ENCODE peak calls at places on chromosomes 7 and 10, in five cellular contexts. One of them, this sample, is unnamed.

GRCh38 chr7:76515999-76516443 is 5.7 kb downstream of the UPK3B start:
- DNase-seq in A549: no peak
- DNase-seq in IMR-90: peak
- DNase-seq in K562: peak
- DNase-seq in HepG2: peak
- DNase-seq in this sample: no peak

GRCh38 chr7:38451840-38452239 is 178.4 kb upstream of the TARP start:
- DNase-seq in A549: peak
- DNase-seq in IMR-90: peak
- DNase-seq in K562: no peak
- DNase-seq in HepG2: peak
- DNase-seq in this sample: peak

GRCh38 chr10:78868861-78869260 is 199.9 kb upstream of the ZMIZ1 start:
- DNase-seq in A549: no peak
- DNase-seq in IMR-90: no peak
- DNase-seq in K562: no peak
- DNase-seq in HepG2: no peak
- DNase-seq in this sample: no peak

GRCh38 chr10:64463406-64463805 is 942.2 kb downstream of the REEP3 start:
- DNase-seq in A549: no peak
- DNase-seq in IMR-90: no peak
- DNase-seq in K562: no peak
- DNase-seq in HepG2: no peak
- DNase-seq in this sample: no peak

GRCh38 chr10:117762819-117763172 is 220.2 kb downstream of the EMX2 start:
- DNase-seq in A549: no peak
- DNase-seq in IMR-90: no peak
- DNase-seq in K562: no peak
- DNase-seq in HepG2: no peak
- DNase-seq in this sample: no peak

GRCh38 chr7:21580073-21580521 is 37.3 kb downstream of the DNAH11 start:
- DNase-seq in A549: no peak
- DNase-seq in IMR-90: peak
- DNase-seq in K562: no peak
- DNase-seq in HepG2: no peak
- DNase-seq in this sample: no peak

GRCh38 chr7:27165089-27165654 is at the start of gene HOXA9:
- DNase-seq in A549: no peak
- DNase-seq in IMR-90: peak
- DNase-seq in K562: no peak
- DNase-seq in HepG2: no peak
- DNase-seq in this sample: no peak

GRCh38 chr10:30219977-30220751 is 128.9 kb downstream of the MTPAP start:
- DNase-seq in A549: no peak
- DNase-seq in IMR-90: peak
- DNase-seq in K562: no peak
- DNase-seq in HepG2: peak
- DNase-seq in this sample: no peak

GRCh38 chr10:100510533-100511308 is 8.9 kb downstream of the SEC31B start:
- DNase-seq in A549: no peak
- DNase-seq in IMR-90: peak
- DNase-seq in K562: no peak
- DNase-seq in HepG2: no peak
- DNase-seq in this sample: no peak

GRCh38 chr7:127252736-127253288 is at the start of gene GRM8:
- DNase-seq in A549: peak
- DNase-seq in IMR-90: peak
- DNase-seq in K562: peak
- DNase-seq in HepG2: peak
- DNase-seq in this sample: peak

GRCh38 chr7:91946549-91946948 is 5.9 kb downstream of the AKAP9 start:
- DNase-seq in A549: no peak
- DNase-seq in IMR-90: no peak
- DNase-seq in K562: no peak
- DNase-seq in HepG2: no peak
- DNase-seq in this sample: no peak

GRCh38 chr10:73076361-73077183 is 20.1 kb downstream of the P4HA1 start:
- DNase-seq in A549: no peak
- DNase-seq in IMR-90: peak
- DNase-seq in K562: no peak
- DNase-seq in HepG2: no peak
- DNase-seq in this sample: no peak

GRCh38 chr10:121415017-121415416 is 183.2 kb downstream of the FGFR2 start:
- DNase-seq in A549: no peak
- DNase-seq in IMR-90: no peak
- DNase-seq in K562: no peak
- DNase-seq in HepG2: no peak
- DNase-seq in this sample: no peak

GRCh38 chr7:93515144-93515543 is 59.4 kb downstream of the CALCR start:
- DNase-seq in A549: no peak
- DNase-seq in IMR-90: no peak
- DNase-seq in K562: no peak
- DNase-seq in HepG2: no peak
- DNase-seq in this sample: no peak

GRCh38 chr7:76020031-76020714 is 25.8 kb upstream of the TMEM120A start:
- DNase-seq in A549: peak
- DNase-seq in IMR-90: peak
- DNase-seq in K562: peak
- DNase-seq in HepG2: peak
- DNase-seq in this sample: peak

GRCh38 chr7:81833401-81833800 is 63.6 kb upstream of the HGF start:
- DNase-seq in A549: no peak
- DNase-seq in IMR-90: peak
- DNase-seq in K562: no peak
- DNase-seq in HepG2: no peak
- DNase-seq in this sample: no peak

GRCh38 chr7:131293018-131293417 is 34.7 kb upstream of the MKLN1 start:
- DNase-seq in A549: no peak
- DNase-seq in IMR-90: peak
- DNase-seq in K562: no peak
- DNase-seq in HepG2: no peak
- DNase-seq in this sample: no peak
- TF ChIP-seq BHLHE40 in A549: no peak
- TF ChIP-seq BHLHE40 in IMR-90: no peak
- TF ChIP-seq BHLHE40 in K562: no peak
- TF ChIP-seq BHLHE40 in HepG2: no peak
- TF ChIP-seq BHLHE40 in this sample: no peak

GRCh38 chr10:32963102-32963501 is 5.1 kb upstream of the ITGB1 start:
- DNase-seq in A549: no peak
- DNase-seq in IMR-90: peak
- DNase-seq in K562: no peak
- DNase-seq in HepG2: no peak
- DNase-seq in this sample: no peak

GRCh38 chr10:32960022-32960421 is 2.0 kb upstream of the ITGB1 start:
- DNase-seq in A549: no peak
- DNase-seq in IMR-90: no peak
- DNase-seq in K562: no peak
- DNase-seq in HepG2: no peak
- DNase-seq in this sample: no peak

GRCh38 chr10:32961343-32961891 is 3.4 kb upstream of the ITGB1 start:
- DNase-seq in A549: no peak
- DNase-seq in IMR-90: no peak
- DNase-seq in K562: no peak
- DNase-seq in HepG2: no peak
- DNase-seq in this sample: no peak

GRCh38 chr10:32962541-32962940 is 4.5 kb upstream of the ITGB1 start:
- DNase-seq in A549: no peak
- DNase-seq in IMR-90: no peak
- DNase-seq in K562: no peak
- DNase-seq in HepG2: no peak
- DNase-seq in this sample: no peak

DNA sequence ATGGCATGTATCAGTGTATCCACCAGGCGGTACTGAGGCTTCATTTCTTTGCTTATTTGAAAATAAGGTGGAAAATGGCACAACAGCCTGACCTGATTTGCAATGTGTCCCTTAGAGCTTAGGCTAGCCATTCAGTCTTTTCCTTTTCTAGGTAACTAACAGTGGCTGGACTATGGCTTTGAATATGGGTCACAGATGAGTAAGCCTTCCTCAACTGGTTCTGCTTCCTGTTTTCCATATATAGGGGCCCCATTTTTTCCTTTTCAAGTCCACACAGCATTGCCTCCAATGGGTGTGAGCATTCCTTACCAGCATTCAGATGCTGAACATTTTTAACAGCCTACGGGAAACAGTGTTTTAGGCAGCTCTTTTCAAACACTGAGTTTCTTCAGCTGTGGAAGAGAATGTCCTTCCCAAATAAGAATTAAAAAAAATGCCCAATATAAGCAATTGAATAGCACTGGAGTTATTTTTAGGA is 3.9 kb upstream of the ITGB1 start:
- DNase-seq in A549: no peak
- DNase-seq in IMR-90: peak
- DNase-seq in K562: no peak
- DNase-seq in HepG2: peak
- DNase-seq in this sample: no peak
- TF ChIP-seq BHLHE40 in A549: no peak
- TF ChIP-seq BHLHE40 in IMR-90: no peak
- TF ChIP-seq BHLHE40 in K562: peak
- TF ChIP-seq BHLHE40 in HepG2: no peak
- TF ChIP-seq BHLHE40 in this sample: no peak

GRCh38 chr7:141666071-141666470 is 35.9 kb downstream of the DENND11 start:
- DNase-seq in A549: no peak
- DNase-seq in IMR-90: no peak
- DNase-seq in K562: no peak
- DNase-seq in HepG2: no peak
- DNase-seq in this sample: no peak
- TF ChIP-seq BHLHE40 in A549: no peak
- TF ChIP-seq BHLHE40 in IMR-90: no peak
- TF ChIP-seq BHLHE40 in K562: no peak
- TF ChIP-seq BHLHE40 in HepG2: no peak
- TF ChIP-seq BHLHE40 in this sample: no peak

GRCh38 chr7:104980440-104980839 is 33.6 kb upstream of the KMT2E start:
- DNase-seq in A549: no peak
- DNase-seq in IMR-90: no peak
- DNase-seq in K562: no peak
- DNase-seq in HepG2: no peak
- DNase-seq in this sample: no peak

GRCh38 chr7:104978460-104978859 is 35.5 kb upstream of the KMT2E start:
- DNase-seq in A549: no peak
- DNase-seq in IMR-90: no peak
- DNase-seq in K562: no peak
- DNase-seq in HepG2: no peak
- DNase-seq in this sample: no peak

GRCh38 chr7:104980969-104981670 is 32.9 kb upstream of the KMT2E start:
- DNase-seq in A549: peak
- DNase-seq in IMR-90: peak
- DNase-seq in K562: peak
- DNase-seq in HepG2: peak
- DNase-seq in this sample: peak

GRCh38 chr7:104976966-104977636 is 36.9 kb upstream of the KMT2E start:
- DNase-seq in A549: no peak
- DNase-seq in IMR-90: no peak
- DNase-seq in K562: no peak
- DNase-seq in HepG2: no peak
- DNase-seq in this sample: no peak

GRCh38 chr7:104979167-104979841 is 34.7 kb upstream of the KMT2E start:
- DNase-seq in A549: no peak
- DNase-seq in IMR-90: peak
- DNase-seq in K562: no peak
- DNase-seq in HepG2: no peak
- DNase-seq in this sample: peak
- TF ChIP-seq BHLHE40 in A549: no peak
- TF ChIP-seq BHLHE40 in IMR-90: no peak
- TF ChIP-seq BHLHE40 in K562: no peak
- TF ChIP-seq BHLHE40 in HepG2: no peak
- TF ChIP-seq BHLHE40 in this sample: no peak

GRCh38 chr10:95133997-95134396 is 60.0 kb upstream of the ACSM6 start:
- DNase-seq in A549: no peak
- DNase-seq in IMR-90: no peak
- DNase-seq in K562: no peak
- DNase-seq in HepG2: no peak
- DNase-seq in this sample: no peak
- TF ChIP-seq BHLHE40 in A549: no peak
- TF ChIP-seq BHLHE40 in IMR-90: no peak
- TF ChIP-seq BHLHE40 in K562: no peak
- TF ChIP-seq BHLHE40 in HepG2: no peak
- TF ChIP-seq BHLHE40 in this sample: no peak

DNA sequence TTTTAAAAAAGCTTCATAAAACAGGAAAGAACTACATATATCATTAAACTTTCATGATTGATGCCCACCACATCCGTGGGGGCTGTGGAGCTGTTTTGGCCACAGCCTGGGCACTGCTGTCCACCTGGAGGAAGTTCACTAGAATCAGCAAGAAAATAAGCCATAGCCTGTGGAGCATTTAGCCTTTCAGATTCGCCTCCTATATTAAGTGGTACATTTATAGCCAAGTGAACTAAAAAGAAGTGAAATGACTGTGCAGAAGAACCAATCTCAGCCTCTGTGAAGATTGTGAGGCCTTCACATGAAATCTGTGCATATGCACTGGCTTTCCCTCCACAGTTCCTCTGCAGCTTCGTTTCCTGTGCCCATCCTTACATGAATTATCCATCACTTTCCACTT is 23.5 kb downstream of the WNT16 start:
- DNase-seq in A549: no peak
- DNase-seq in IMR-90: no peak
- DNase-seq in K562: no peak
- DNase-seq in HepG2: no peak
- DNase-seq in this sample: no peak
- TF ChIP-seq BHLHE40 in A549: no peak
- TF ChIP-seq BHLHE40 in IMR-90: no peak
- TF ChIP-seq BHLHE40 in K562: no peak
- TF ChIP-seq BHLHE40 in HepG2: no peak
- TF ChIP-seq BHLHE40 in this sample: no peak

DNA sequence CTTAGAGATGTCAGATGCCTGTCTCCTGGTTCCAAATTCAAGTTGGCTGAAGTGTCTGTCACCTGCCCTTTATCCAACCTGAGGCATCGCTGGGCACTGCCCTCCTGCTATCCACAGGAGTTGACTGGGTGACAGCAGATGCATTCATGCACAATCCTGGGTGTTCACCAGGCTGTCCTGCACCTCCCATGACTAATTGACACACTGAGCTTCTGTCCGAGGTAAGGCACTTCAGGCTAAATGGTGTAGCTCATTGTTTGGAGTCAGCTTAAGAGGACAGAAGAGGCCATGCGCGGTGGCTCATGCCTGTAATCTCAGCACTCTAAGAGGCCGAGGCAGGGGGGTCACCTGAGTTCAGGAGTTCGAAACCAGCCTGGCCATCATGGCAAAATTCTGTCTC is 2.4 kb downstream of the UCMA start:
- DNase-seq in A549: no peak
- DNase-seq in IMR-90: no peak
- DNase-seq in K562: no peak
- DNase-seq in HepG2: no peak
- DNase-seq in this sample: no peak
- TF ChIP-seq BHLHE40 in A549: no peak
- TF ChIP-seq BHLHE40 in IMR-90: no peak
- TF ChIP-seq BHLHE40 in K562: no peak
- TF ChIP-seq BHLHE40 in HepG2: no peak
- TF ChIP-seq BHLHE40 in this sample: no peak

This sample was measured in HEK293T.